ENCODE peak calls at places on chromosomes 16 and 17, in eight cellular contexts. I, K, V, J, T, Y, C and N are unnamed samples.

GRCh38 chr17:4368341-4368740 is 1.9 kb upstream of the UBE2G1 start:
- DNase-seq in I (no peak), K (no peak), V (no peak), J (no peak), T (peak), Y (no peak), C (no peak), N (no peak)

GRCh38 chr17:46943511-46944393 is 20.8 kb downstream of the GOSR2 start:
- DNase-seq in I (no peak), K (peak), V (peak), J (peak), T (no peak), Y (peak), C (no peak), N (no peak)

GRCh38 chr17:7888184-7888920 is at the start of gene CHD3:
- DNase-seq in I (no peak), K (no peak), V (peak), J (no peak), T (no peak), Y (peak), C (no peak), N (no peak)

GRCh38 chr17:10226930-10227695 is 28.7 kb upstream of the GAS7 start:
- DNase-seq in I (no peak), K (peak), V (peak), J (peak), T (peak), Y (peak), C (peak), N (peak)

GRCh38 chr17:8606415-8606814 is 24.1 kb downstream of the MYH10 start:
- DNase-seq in I (no peak), K (no peak), V (no peak), J (no peak), T (no peak), Y (peak), C (peak), N (no peak)

GRCh38 chr16:15976225-15976812 is 26.9 kb downstream of the ABCC1 start:
- DNase-seq in I (no peak), K (no peak), V (no peak), J (no peak), T (no peak), Y (no peak), C (no peak), N (no peak)

GRCh38 chr16:30786936-30787612 is at the start of gene ZNF629:
- DNase-seq in I (no peak), K (peak), V (peak), J (peak), T (no peak), Y (peak), C (peak), N (no peak)

GRCh38 chr17:73071387-73071999 is 21.0 kb downstream of the SLC39A11 start:
- DNase-seq in I (no peak), K (no peak), V (no peak), J (no peak), T (no peak), Y (no peak), C (no peak), N (no peak)

GRCh38 chr17:15479697-15480096 is 12.3 kb upstream of the CDRT4 start:
- DNase-seq in I (no peak), K (no peak), V (no peak), J (no peak), T (no peak), Y (no peak), C (no peak), N (no peak)

GRCh38 chr16:57266531-57267268 is 17.8 kb downstream of the PLLP start:
- DNase-seq in I (no peak), K (no peak), V (peak), J (no peak), T (no peak), Y (no peak), C (no peak), N (no peak)

GRCh38 chr17:3879591-3880417 is 13.0 kb downstream of the CAMKK1 start:
- DNase-seq in I (no peak), K (no peak), V (no peak), J (no peak), T (no peak), Y (no peak), C (no peak), N (no peak)

GRCh38 chr16:5900046-5900445 is 802.5 kb upstream of the EEF2KMT start:
- DNase-seq in I (no peak), K (no peak), V (no peak), J (no peak), T (no peak), Y (no peak), C (no peak), N (no peak)

GRCh38 chr17:78428025-78428575 is 49.7 kb downstream of the PGS1 start:
- DNase-seq in I (no peak), K (no peak), V (no peak), J (no peak), T (no peak), Y (no peak), C (no peak), N (no peak)

GRCh38 chr17:80673152-80673920 is 128.7 kb downstream of the RPTOR start:
- DNase-seq in I (no peak), K (no peak), V (peak), J (no peak), T (peak), Y (peak), C (no peak), N (no peak)

GRCh38 chr16:31351937-31352315 is 3.0 kb upstream of the ITGAX start:
- DNase-seq in I (no peak), K (peak), V (peak), J (peak), T (no peak), Y (peak), C (no peak), N (no peak)

GRCh38 chr16:21023509-21024202 is 123.1 kb downstream of the LYRM1 start:
- DNase-seq in I (no peak), K (peak), V (peak), J (no peak), T (no peak), Y (no peak), C (peak), N (no peak)

GRCh38 chr16:88968589-88969280 is 8.3 kb downstream of the CBFA2T3 start:
- DNase-seq in I (no peak), K (peak), V (no peak), J (no peak), T (peak), Y (no peak), C (no peak), N (no peak)

GRCh38 chr16:84941916-84942315 is 69.4 kb downstream of the ZDHHC7 start:
- DNase-seq in I (no peak), K (no peak), V (no peak), J (no peak), T (no peak), Y (peak), C (no peak), N (no peak)